ENCODE peak calls at places on chromosomes 12 and 14, in four cellular contexts. One of them, this sample, is unnamed.

GRCh38 chr12:54370218-54370730 is 6.0 kb upstream of the GPR84 start:
- DNase-seq in GM12878: no peak
- DNase-seq in H1: peak
- DNase-seq in HepG2: no peak
- DNase-seq in this sample: peak

GRCh38 chr12:53990311-53991076 is 5.5 kb downstream of the HOXC10 start:
- DNase-seq in GM12878: no peak
- DNase-seq in HepG2: no peak
- DNase-seq in H1: no peak
- DNase-seq in this sample: no peak

GRCh38 chr12:110754101-110754793 is 11.6 kb upstream of the PPP1CC start:
- DNase-seq in HepG2: no peak
- DNase-seq in H1: no peak
- DNase-seq in GM12878: no peak
- DNase-seq in this sample: no peak

GRCh38 chr12:109212460-109213115 is 96.2 kb downstream of the ACACB start:
- DNase-seq in GM12878: no peak
- DNase-seq in HepG2: no peak
- DNase-seq in H1: no peak
- DNase-seq in this sample: no peak

GRCh38 chr14:104093366-104094055 is 8.0 kb downstream of the ASPG start:
- DNase-seq in HepG2: no peak
- DNase-seq in H1: no peak
- DNase-seq in GM12878: no peak
- DNase-seq in this sample: peak

GRCh38 chr14:68820536-68820935 is 27.7 kb upstream of the ZFP36L1 start:
- DNase-seq in HepG2: no peak
- DNase-seq in H1: no peak
- DNase-seq in GM12878: no peak
- DNase-seq in this sample: no peak

GRCh38 chr12:93109794-93110203 is 180.7 kb upstream of the EEA1 start:
- DNase-seq in GM12878: no peak
- DNase-seq in H1: no peak
- DNase-seq in HepG2: no peak
- DNase-seq in this sample: no peak

GRCh38 chr12:108939594-108939993 is 59.7 kb downstream of the DAO start:
- DNase-seq in H1: no peak
- DNase-seq in HepG2: peak
- DNase-seq in GM12878: peak
- DNase-seq in this sample: peak

GRCh38 chr12:26172478-26172877 is 22.9 kb upstream of the SSPN start:
- DNase-seq in H1: no peak
- DNase-seq in GM12878: no peak
- DNase-seq in HepG2: no peak
- DNase-seq in this sample: no peak

GRCh38 chr12:100926669-100927248 is 132.2 kb downstream of the ANO4 start:
- DNase-seq in H1: peak
- DNase-seq in GM12878: no peak
- DNase-seq in HepG2: peak
- DNase-seq in this sample: peak

GRCh38 chr14:38788060-38788459 is 315.0 kb downstream of the SEC23A start:
- DNase-seq in GM12878: no peak
- DNase-seq in HepG2: no peak
- DNase-seq in H1: no peak
- DNase-seq in this sample: no peak

GRCh38 chr14:93073833-93074769 is 41.6 kb downstream of the ITPK1 start:
- DNase-seq in H1: no peak
- DNase-seq in GM12878: no peak
- DNase-seq in HepG2: peak
- DNase-seq in this sample: no peak

GRCh38 chr14:60064491-60065072 is 27.1 kb upstream of the PCNX4 start:
- DNase-seq in HepG2: peak
- DNase-seq in GM12878: peak
- DNase-seq in H1: no peak
- DNase-seq in this sample: no peak

GRCh38 chr12:67740706-67741105 is 92.2 kb downstream of the DYRK2 start:
- DNase-seq in HepG2: no peak
- DNase-seq in H1: no peak
- DNase-seq in GM12878: no peak
- DNase-seq in this sample: no peak

GRCh38 chr12:68359669-68360068 is 27.5 kb upstream of the MDM1 start:
- DNase-seq in HepG2: no peak
- DNase-seq in GM12878: no peak
- DNase-seq in H1: no peak
- DNase-seq in this sample: no peak

GRCh38 chr14:55600784-55601561 is 21.0 kb downstream of the KTN1 start:
- DNase-seq in GM12878: no peak
- DNase-seq in HepG2: no peak
- DNase-seq in H1: no peak
- DNase-seq in this sample: no peak

GRCh38 chr14:61537567-61538463 is 157.5 kb upstream of the HIF1A start:
- DNase-seq in H1: peak
- DNase-seq in GM12878: no peak
- DNase-seq in HepG2: peak
- DNase-seq in this sample: peak

GRCh38 chr12:30880813-30881212 is 45.7 kb upstream of the TSPAN11 start:
- DNase-seq in H1: no peak
- DNase-seq in GM12878: no peak
- DNase-seq in HepG2: no peak
- DNase-seq in this sample: no peak

GRCh38 chr12:69258655-69259054 is 19.3 kb downstream of the CPSF6 start:
- DNase-seq in GM12878: no peak
- DNase-seq in H1: no peak
- DNase-seq in HepG2: no peak
- DNase-seq in this sample: peak

GRCh38 chr12:121530600-121531355 is 50.0 kb downstream of the KDM2B start:
- DNase-seq in HepG2: no peak
- DNase-seq in H1: no peak
- DNase-seq in GM12878: no peak
- DNase-seq in this sample: peak

GRCh38 chr12:82015623-82016347 is 256.6 kb upstream of the PPFIA2 start:
- DNase-seq in H1: no peak
- DNase-seq in HepG2: no peak
- DNase-seq in GM12878: peak
- DNase-seq in this sample: no peak

GRCh38 chr14:68604361-68604730 is 188.5 kb downstream of the ZFP36L1 start:
- DNase-seq in HepG2: no peak
- DNase-seq in GM12878: no peak
- DNase-seq in H1: no peak
- DNase-seq in this sample: no peak

GRCh38 chr14:71206766-71207371 is 299.6 kb downstream of the PCNX1 start:
- DNase-seq in HepG2: no peak
- DNase-seq in GM12878: no peak
- DNase-seq in H1: no peak
- DNase-seq in this sample: no peak
- TF ChIP-seq HDAC6 in HepG2: no peak
- TF ChIP-seq HDAC6 in GM12878: no peak
- TF ChIP-seq HDAC6 in H1: no peak
- TF ChIP-seq HDAC6 in this sample: no peak

GRCh38 chr12:66159088-66159487 is 10.7 kb downstream of the TMBIM4 start:
- DNase-seq in HepG2: no peak
- DNase-seq in GM12878: no peak
- DNase-seq in H1: no peak
- DNase-seq in this sample: no peak

GRCh38 chr12:66156654-66157053 is 13.1 kb downstream of the TMBIM4 start:
- DNase-seq in GM12878: no peak
- DNase-seq in HepG2: no peak
- DNase-seq in H1: no peak
- DNase-seq in this sample: no peak

GRCh38 chr12:66164349-66164821 is 5.4 kb downstream of the TMBIM4 start:
- DNase-seq in GM12878: no peak
- DNase-seq in HepG2: no peak
- DNase-seq in H1: no peak
- DNase-seq in this sample: peak

GRCh38 chr12:66165141-66165540 is 4.7 kb downstream of the TMBIM4 start:
- DNase-seq in HepG2: no peak
- DNase-seq in GM12878: no peak
- DNase-seq in H1: no peak
- DNase-seq in this sample: no peak

DNA sequence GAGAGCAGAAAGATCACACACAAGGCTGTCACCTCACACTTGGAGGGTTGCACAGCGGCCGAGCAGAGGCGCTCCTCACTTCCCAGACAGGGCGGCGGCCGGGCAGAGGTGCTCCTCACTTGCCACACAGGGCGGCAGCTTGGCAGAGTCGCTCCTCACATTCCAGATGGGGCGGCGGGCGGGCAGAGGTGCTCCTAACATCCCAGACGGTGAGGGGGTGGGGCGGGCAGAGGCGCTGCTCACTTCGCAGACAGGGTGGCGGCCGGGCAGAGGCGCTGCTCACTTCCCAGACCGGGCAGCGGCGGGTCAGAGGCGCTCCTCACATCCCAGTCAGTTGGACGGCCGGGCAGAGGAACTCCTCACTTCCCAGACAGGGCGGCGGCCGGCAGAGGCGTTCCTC is 9.1 kb downstream of the TMBIM4 start:
- DNase-seq in HepG2: no peak
- DNase-seq in H1: no peak
- DNase-seq in GM12878: no peak
- DNase-seq in this sample: no peak
- H3K9ac ChIP-seq in HepG2: no peak
- H3K9ac ChIP-seq in H1: no peak
- H3K9ac ChIP-seq in GM12878: no peak
- H3K9ac ChIP-seq in this sample: no peak

DNA sequence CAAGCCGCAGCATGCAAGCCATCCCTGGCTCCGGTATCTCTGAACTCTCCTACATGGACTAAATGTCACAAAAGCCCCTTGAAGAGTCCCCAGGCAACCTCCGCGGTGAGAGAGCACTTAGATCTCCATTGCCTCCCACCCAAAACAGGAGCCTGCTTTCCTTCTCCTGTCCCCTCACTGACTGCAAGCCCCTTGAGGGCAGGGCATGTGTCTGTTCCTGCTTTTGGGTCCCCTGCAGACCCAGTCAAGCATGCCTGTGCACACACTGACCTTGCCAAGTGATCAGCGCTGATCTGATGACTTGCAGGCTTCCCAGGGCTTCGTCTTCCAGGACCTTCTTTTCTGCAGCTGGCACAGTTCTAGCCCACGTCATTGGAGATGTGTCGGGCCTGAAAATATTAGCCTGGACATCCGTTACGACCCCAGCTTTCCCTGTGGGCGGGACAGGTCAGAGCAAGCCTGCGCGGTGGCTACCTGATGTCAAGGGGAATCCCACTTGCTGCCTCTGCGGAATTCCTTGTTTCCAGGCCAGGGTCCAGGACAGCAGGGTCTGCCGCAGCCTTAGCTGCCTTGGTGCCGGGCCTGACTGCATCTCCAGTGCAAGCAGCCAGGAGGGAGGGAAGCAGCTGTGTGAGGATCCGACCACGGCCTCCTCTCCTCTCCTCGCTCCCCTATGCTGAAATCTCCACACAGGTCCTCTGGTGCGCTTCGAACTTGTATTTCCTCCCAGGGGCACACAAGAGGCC is 92.5 kb downstream of the FBXL14 start:
- DNase-seq in GM12878: no peak
- DNase-seq in HepG2: no peak
- DNase-seq in H1: no peak
- DNase-seq in this sample: no peak
- TF ChIP-seq HDAC6 in GM12878: no peak
- TF ChIP-seq HDAC6 in HepG2: no peak
- TF ChIP-seq HDAC6 in H1: no peak
- TF ChIP-seq HDAC6 in this sample: no peak

DNA sequence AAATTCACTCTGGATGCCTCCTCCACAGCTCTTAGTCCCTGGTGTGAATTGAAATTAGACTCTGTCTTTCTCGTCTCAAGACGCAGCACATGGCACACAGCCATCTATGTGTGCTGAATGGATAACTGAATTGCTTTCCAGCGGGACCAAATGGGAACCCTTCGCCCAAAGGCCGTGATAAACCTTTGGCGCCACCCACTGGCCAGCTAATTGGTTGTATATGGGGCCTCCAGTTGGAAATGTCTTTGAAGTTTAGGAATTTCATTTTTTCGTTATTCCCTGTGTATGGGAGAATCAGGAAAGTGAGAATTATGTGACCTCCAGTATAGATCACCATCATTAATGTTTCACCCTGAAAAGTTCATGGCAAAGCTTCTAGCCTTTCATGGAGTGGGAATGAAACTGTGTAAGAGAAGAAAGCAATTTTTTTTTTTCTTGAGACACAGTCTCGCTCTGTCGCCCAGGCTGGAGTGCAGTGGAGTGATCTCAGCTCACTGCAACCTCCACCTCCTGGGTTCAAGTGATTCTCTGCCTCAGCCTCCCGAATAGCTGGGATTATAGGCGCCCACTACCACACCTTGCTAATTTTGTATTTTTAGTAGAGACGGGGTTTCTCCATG is 9.8 kb upstream of the HSP90AA1 start:
- DNase-seq in HepG2: peak
- DNase-seq in GM12878: no peak
- DNase-seq in H1: no peak
- DNase-seq in this sample: peak
- H3K9ac ChIP-seq in HepG2: no peak
- H3K9ac ChIP-seq in GM12878: no peak
- H3K9ac ChIP-seq in H1: no peak
- H3K9ac ChIP-seq in this sample: peak

DNA sequence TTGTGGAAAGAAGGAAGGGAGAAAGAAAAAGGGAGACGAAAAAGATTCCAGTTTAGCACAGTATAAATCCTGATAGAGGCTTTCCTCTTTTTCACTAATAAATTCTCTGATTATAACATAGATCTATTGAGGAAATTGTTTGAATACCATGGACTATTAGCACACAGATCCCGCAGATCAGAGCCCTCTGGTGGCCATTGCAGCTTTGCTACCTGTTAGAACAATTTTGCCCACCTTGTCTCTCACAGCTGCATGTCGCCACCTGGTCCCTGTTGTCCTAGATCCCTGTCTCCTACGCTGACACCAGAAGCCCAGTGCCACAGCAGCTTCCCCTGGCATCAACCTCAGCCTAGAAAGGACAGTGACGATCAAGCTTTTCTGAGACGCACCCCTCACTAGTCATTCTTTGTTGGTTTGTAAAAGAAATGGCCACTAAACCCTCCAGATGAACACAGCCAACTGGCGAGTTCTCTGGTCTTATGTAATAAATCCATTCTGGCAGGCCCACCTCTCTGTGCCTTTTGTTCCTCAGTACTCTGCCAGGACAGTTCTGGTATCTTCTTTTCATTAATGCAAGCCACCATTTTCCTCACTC is 9.9 kb downstream of the GPHB5 start:
- DNase-seq in H1: peak
- DNase-seq in GM12878: no peak
- DNase-seq in HepG2: peak
- DNase-seq in this sample: peak
- TF ChIP-seq HDAC6 in H1: no peak
- TF ChIP-seq HDAC6 in GM12878: no peak
- TF ChIP-seq HDAC6 in HepG2: no peak
- TF ChIP-seq HDAC6 in this sample: no peak